ENCODE peak calls at places on chromosome 5, in six cellular contexts. One of them, this sample, is unnamed.

GRCh38 chr5:92560698-92561361 is 1020.2 kb downstream of the NR2F1-AS1 start:
- DNase-seq in HepG2: no peak
- DNase-seq in IMR-90: peak
- DNase-seq in fibroblast of lung: peak
- DNase-seq in A549: peak
- DNase-seq in PC-3: peak
- DNase-seq in this sample: no peak

GRCh38 chr5:122478741-122479459 is 166.9 kb downstream of the SNCAIP start:
- DNase-seq in HepG2: peak
- DNase-seq in IMR-90: peak
- DNase-seq in fibroblast of lung: peak
- DNase-seq in A549: peak
- DNase-seq in PC-3: peak
- DNase-seq in this sample: no peak

GRCh38 chr5:33281507-33281906 is 159.3 kb upstream of the TARS1 start:
- DNase-seq in HepG2: no peak
- DNase-seq in IMR-90: peak
- DNase-seq in fibroblast of lung: peak
- DNase-seq in A549: no peak
- DNase-seq in PC-3: no peak
- DNase-seq in this sample: no peak

GRCh38 chr5:10626473-10627013 is 62.7 kb downstream of the ANKRD33B start:
- DNase-seq in HepG2: no peak
- DNase-seq in IMR-90: peak
- DNase-seq in fibroblast of lung: peak
- DNase-seq in A549: no peak
- DNase-seq in PC-3: no peak
- DNase-seq in this sample: no peak

GRCh38 chr5:9903806-9904205 is 273.7 kb upstream of the TAS2R1 start:
- DNase-seq in HepG2: no peak
- DNase-seq in IMR-90: peak
- DNase-seq in fibroblast of lung: peak
- DNase-seq in A549: no peak
- DNase-seq in PC-3: peak
- DNase-seq in this sample: no peak

GRCh38 chr5:122723606-122724352 is 51.1 kb upstream of the SNX2 start:
- DNase-seq in HepG2: no peak
- DNase-seq in IMR-90: peak
- DNase-seq in fibroblast of lung: peak
- DNase-seq in A549: no peak
- DNase-seq in PC-3: peak
- DNase-seq in this sample: peak

GRCh38 chr5:167652690-167653089 is 638.8 kb upstream of the WWC1 start:
- DNase-seq in HepG2: no peak
- DNase-seq in IMR-90: peak
- DNase-seq in fibroblast of lung: no peak
- DNase-seq in A549: no peak
- DNase-seq in PC-3: peak
- DNase-seq in this sample: peak

GRCh38 chr5:76351577-76351976 is 51.5 kb upstream of the IQGAP2 start:
- DNase-seq in HepG2: no peak
- DNase-seq in IMR-90: no peak
- DNase-seq in fibroblast of lung: no peak
- DNase-seq in A549: no peak
- DNase-seq in PC-3: no peak
- DNase-seq in this sample: no peak

GRCh38 chr5:97840643-97841042 is 657.6 kb upstream of the RIOK2 start:
- DNase-seq in HepG2: no peak
- DNase-seq in IMR-90: peak
- DNase-seq in fibroblast of lung: no peak
- DNase-seq in A549: no peak
- DNase-seq in PC-3: peak
- DNase-seq in this sample: no peak

GRCh38 chr5:116778015-116778414 is 203.4 kb upstream of the SEMA6A start:
- DNase-seq in HepG2: no peak
- DNase-seq in IMR-90: no peak
- DNase-seq in fibroblast of lung: no peak
- DNase-seq in A549: no peak
- DNase-seq in PC-3: no peak
- DNase-seq in this sample: no peak

GRCh38 chr5:9156282-9156681 is 389.6 kb downstream of the SEMA5A start:
- DNase-seq in HepG2: no peak
- DNase-seq in IMR-90: peak
- DNase-seq in fibroblast of lung: peak
- DNase-seq in A549: peak
- DNase-seq in PC-3: peak
- DNase-seq in this sample: no peak

GRCh38 chr5:104708027-104708426 is 1145.4 kb upstream of the NUDT12 start:
- DNase-seq in HepG2: no peak
- DNase-seq in IMR-90: no peak
- DNase-seq in fibroblast of lung: no peak
- DNase-seq in A549: no peak
- DNase-seq in PC-3: no peak
- DNase-seq in this sample: no peak

GRCh38 chr5:72608297-72608696 is 101.1 kb upstream of the ZNF366 start:
- DNase-seq in HepG2: no peak
- DNase-seq in IMR-90: peak
- DNase-seq in fibroblast of lung: peak
- DNase-seq in A549: no peak
- DNase-seq in PC-3: no peak
- DNase-seq in this sample: no peak

GRCh38 chr5:27568811-27569210 is 530.4 kb upstream of the CDH9 start:
- DNase-seq in HepG2: no peak
- DNase-seq in IMR-90: no peak
- DNase-seq in fibroblast of lung: no peak
- DNase-seq in A549: peak
- DNase-seq in PC-3: peak
- DNase-seq in this sample: no peak

GRCh38 chr5:118679123-118679940 is 309.0 kb downstream of the DTWD2 start:
- DNase-seq in HepG2: no peak
- DNase-seq in IMR-90: no peak
- DNase-seq in fibroblast of lung: no peak
- DNase-seq in A549: no peak
- DNase-seq in PC-3: no peak
- DNase-seq in this sample: no peak
- H3K4me2 ChIP-seq in HepG2: no peak
- H3K4me2 ChIP-seq in IMR-90: no peak
- H3K4me2 ChIP-seq in fibroblast of lung: no peak
- H3K4me2 ChIP-seq in A549: no peak
- H3K4me2 ChIP-seq in PC-3: no peak
- H3K4me2 ChIP-seq in this sample: no peak

DNA sequence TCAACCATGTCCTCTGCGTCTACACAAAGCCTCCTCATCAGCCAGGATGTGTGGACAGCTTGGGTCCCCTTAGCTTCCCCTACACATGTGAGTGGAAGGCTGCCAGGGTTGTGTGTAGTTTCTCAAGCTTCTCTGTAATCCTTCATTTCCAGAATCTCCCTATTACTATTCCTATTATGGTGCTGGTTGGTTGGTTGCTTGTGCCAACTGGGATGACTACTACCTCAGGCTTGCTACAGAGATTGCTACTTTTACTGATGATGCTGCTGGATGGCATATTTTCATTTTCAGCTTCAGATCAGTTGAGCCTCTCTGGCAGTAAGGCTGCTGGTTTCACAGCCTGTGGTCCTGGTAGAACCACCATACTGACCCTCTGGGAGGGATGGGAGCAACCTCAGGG is 39.9 kb downstream of the ATG10 start:
- DNase-seq in HepG2: no peak
- DNase-seq in IMR-90: peak
- DNase-seq in fibroblast of lung: peak
- DNase-seq in A549: no peak
- DNase-seq in PC-3: no peak
- DNase-seq in this sample: peak
- H3K4me2 ChIP-seq in HepG2: no peak
- H3K4me2 ChIP-seq in IMR-90: no peak
- H3K4me2 ChIP-seq in fibroblast of lung: no peak
- H3K4me2 ChIP-seq in A549: no peak
- H3K4me2 ChIP-seq in PC-3: no peak
- H3K4me2 ChIP-seq in this sample: peak

GRCh38 chr5:56175465-56175864 is 57.7 kb downstream of the ANKRD55 start:
- DNase-seq in HepG2: no peak
- DNase-seq in IMR-90: peak
- DNase-seq in fibroblast of lung: peak
- DNase-seq in A549: peak
- DNase-seq in PC-3: peak
- DNase-seq in this sample: no peak
- H3K4me2 ChIP-seq in HepG2: no peak
- H3K4me2 ChIP-seq in IMR-90: peak
- H3K4me2 ChIP-seq in fibroblast of lung: peak
- H3K4me2 ChIP-seq in A549: peak
- H3K4me2 ChIP-seq in PC-3: no peak
- H3K4me2 ChIP-seq in this sample: peak

DNA sequence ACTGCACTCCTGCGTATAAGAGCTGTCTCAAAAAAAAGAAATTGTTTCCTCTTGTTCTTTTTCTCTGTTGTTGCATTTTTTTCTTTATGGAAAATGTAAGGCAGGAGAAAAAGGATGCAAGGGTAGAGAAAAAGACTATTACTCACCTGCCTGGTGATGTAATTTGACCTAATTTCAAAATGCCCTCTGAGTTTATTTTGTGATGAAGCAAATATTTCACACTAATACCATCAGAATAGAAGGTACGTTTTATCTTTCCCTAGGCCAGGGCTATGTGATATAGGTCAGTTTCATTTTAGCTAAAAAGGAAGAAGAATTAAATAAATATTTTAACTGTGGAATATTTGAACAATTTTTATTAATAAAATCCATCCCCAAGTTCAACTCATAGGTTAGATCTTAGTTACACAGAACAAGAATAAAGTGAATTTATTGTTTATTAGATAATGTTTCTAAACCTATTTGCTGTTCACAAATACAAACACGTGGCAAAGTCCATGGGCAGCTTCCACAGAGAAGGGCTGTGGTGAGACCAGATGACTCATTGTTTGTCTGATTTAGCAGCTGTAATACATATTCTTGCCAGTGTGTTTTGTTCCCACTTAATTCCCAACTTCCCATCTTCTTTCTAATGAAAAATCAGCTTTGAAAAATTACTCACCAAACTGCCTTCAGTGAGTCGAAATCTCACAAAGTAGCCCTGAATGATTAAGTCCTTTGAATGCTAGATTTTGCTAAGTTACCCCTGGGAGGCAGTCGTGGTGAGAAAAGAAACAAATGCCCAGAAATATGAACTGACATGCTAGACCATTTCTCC is 52.8 kb upstream of the CCDC112 start:
- DNase-seq in HepG2: peak
- DNase-seq in IMR-90: peak
- DNase-seq in fibroblast of lung: peak
- DNase-seq in A549: peak
- DNase-seq in PC-3: peak
- DNase-seq in this sample: peak
- H3K4me2 ChIP-seq in HepG2: peak
- H3K4me2 ChIP-seq in IMR-90: peak
- H3K4me2 ChIP-seq in fibroblast of lung: no peak
- H3K4me2 ChIP-seq in A549: peak
- H3K4me2 ChIP-seq in PC-3: peak
- H3K4me2 ChIP-seq in this sample: peak

GRCh38 chr5:165328856-165329255 is 1823.4 kb downstream of the MAT2B start:
- DNase-seq in HepG2: no peak
- DNase-seq in IMR-90: peak
- DNase-seq in fibroblast of lung: peak
- DNase-seq in A549: no peak
- DNase-seq in PC-3: no peak
- DNase-seq in this sample: no peak
- H3K4me2 ChIP-seq in HepG2: no peak
- H3K4me2 ChIP-seq in IMR-90: no peak
- H3K4me2 ChIP-seq in fibroblast of lung: no peak
- H3K4me2 ChIP-seq in A549: no peak
- H3K4me2 ChIP-seq in PC-3: no peak
- H3K4me2 ChIP-seq in this sample: no peak

GRCh38 chr5:64301566-64301965 is 135.9 kb downstream of the RNF180 start:
- DNase-seq in HepG2: no peak
- DNase-seq in IMR-90: no peak
- DNase-seq in fibroblast of lung: no peak
- DNase-seq in A549: no peak
- DNase-seq in PC-3: peak
- DNase-seq in this sample: no peak
- H3K4me2 ChIP-seq in HepG2: no peak
- H3K4me2 ChIP-seq in IMR-90: no peak
- H3K4me2 ChIP-seq in fibroblast of lung: no peak
- H3K4me2 ChIP-seq in A549: no peak
- H3K4me2 ChIP-seq in PC-3: peak
- H3K4me2 ChIP-seq in this sample: no peak

GRCh38 chr5:50440651-50441478 is at the start of gene EMB:
- DNase-seq in HepG2: no peak
- DNase-seq in IMR-90: no peak
- DNase-seq in fibroblast of lung: peak
- DNase-seq in A549: peak
- DNase-seq in PC-3: peak
- DNase-seq in this sample: peak
- H3K4me2 ChIP-seq in HepG2: no peak
- H3K4me2 ChIP-seq in IMR-90: peak
- H3K4me2 ChIP-seq in fibroblast of lung: peak
- H3K4me2 ChIP-seq in A549: peak
- H3K4me2 ChIP-seq in PC-3: peak
- H3K4me2 ChIP-seq in this sample: peak

GRCh38 chr5:142832263-142832662 is 62.1 kb downstream of the ARHGAP26 start:
- DNase-seq in HepG2: no peak
- DNase-seq in IMR-90: no peak
- DNase-seq in fibroblast of lung: no peak
- DNase-seq in A549: no peak
- DNase-seq in PC-3: no peak
- DNase-seq in this sample: no peak

GRCh38 chr5:142833517-142834446 is 63.6 kb downstream of the ARHGAP26 start:
- DNase-seq in HepG2: peak
- DNase-seq in IMR-90: no peak
- DNase-seq in fibroblast of lung: no peak
- DNase-seq in A549: no peak
- DNase-seq in PC-3: no peak
- DNase-seq in this sample: no peak

GRCh38 chr5:142836048-142836447 is 65.9 kb downstream of the ARHGAP26 start:
- DNase-seq in HepG2: no peak
- DNase-seq in IMR-90: no peak
- DNase-seq in fibroblast of lung: no peak
- DNase-seq in A549: no peak
- DNase-seq in PC-3: no peak
- DNase-seq in this sample: no peak

GRCh38 chr5:142835540-142835939 is 65.4 kb downstream of the ARHGAP26 start:
- DNase-seq in HepG2: no peak
- DNase-seq in IMR-90: no peak
- DNase-seq in fibroblast of lung: no peak
- DNase-seq in A549: no peak
- DNase-seq in PC-3: no peak
- DNase-seq in this sample: no peak

GRCh38 chr5:142834504-142834903 is 64.3 kb downstream of the ARHGAP26 start:
- DNase-seq in HepG2: peak
- DNase-seq in IMR-90: no peak
- DNase-seq in fibroblast of lung: no peak
- DNase-seq in A549: no peak
- DNase-seq in PC-3: no peak
- DNase-seq in this sample: no peak
- H3K4me2 ChIP-seq in HepG2: peak
- H3K4me2 ChIP-seq in IMR-90: no peak
- H3K4me2 ChIP-seq in fibroblast of lung: no peak
- H3K4me2 ChIP-seq in A549: peak
- H3K4me2 ChIP-seq in PC-3: no peak
- H3K4me2 ChIP-seq in this sample: no peak

This sample was measured in osteoblast.